ENCODE peak calls at places on chromosome 17, in nine cellular contexts. C is effector CD4-positive, alpha-beta T cell; M is mammary epithelial cell; L is endothelial cell; A is A172; R is HEK293T; H is colonic mucosa; P is activated CD4-positive, alpha-beta T cell treated with anti-CD3 and anti-CD28 coated beads for 24 hours; X is NCI-H460. N is an unnamed sample.

GRCh38 chr17:44552361-44552760 is 4.9 kb upstream of the FZD2 start:
- DNase-seq in R (no peak), L (no peak), P (no peak), C (no peak), M (no peak), H (no peak), X (no peak), A (no peak), N (no peak)

GRCh38 chr17:35799942-35800341 is 4.5 kb upstream of the MMP28 start:
- DNase-seq in P (no peak), R (no peak), X (no peak), C (no peak), H (peak), A (peak), M (peak), L (no peak), N (no peak)

GRCh38 chr17:82424001-82424862 is 5.8 kb upstream of the OGFOD3 start:
- DNase-seq in C (peak), A (peak), P (peak), H (peak), M (peak), R (peak), X (no peak), L (peak), N (peak)

GRCh38 chr17:82441686-82442487 is 8.7 kb downstream of the CYBC1 start:
- DNase-seq in R (no peak), A (no peak), H (no peak), L (no peak), X (no peak), M (no peak), C (no peak), P (no peak), N (no peak)

GRCh38 chr17:66712453-66712852 is 122.5 kb upstream of the CACNG5 start:
- DNase-seq in M (no peak), H (peak), C (no peak), R (no peak), L (no peak), X (no peak), A (no peak), P (no peak), N (no peak)

GRCh38 chr17:16936536-16937310 is 35.2 kb downstream of the TNFRSF13B start:
- DNase-seq in M (no peak), P (no peak), A (no peak), C (no peak), H (no peak), X (no peak), R (no peak), L (no peak), N (no peak)

GRCh38 chr17:1420163-1420562 is 20.1 kb upstream of the YWHAE start:
- DNase-seq in H (no peak), C (no peak), M (no peak), P (no peak), A (no peak), X (no peak), L (no peak), R (no peak), N (no peak)

GRCh38 chr17:78120971-78121800 is 7.4 kb downstream of the TMC6 start:
- DNase-seq in A (no peak), R (no peak), P (no peak), L (no peak), X (no peak), H (no peak), M (no peak), C (no peak), N (peak)

GRCh38 chr17:78121801-78122220 is 6.7 kb downstream of the TMC6 start:
- DNase-seq in L (no peak), M (no peak), X (no peak), R (no peak), A (no peak), P (no peak), C (no peak), H (no peak), N (no peak)

GRCh38 chr17:17313350-17313991 is 10.3 kb downstream of the NT5M start:
- DNase-seq in X (no peak), M (peak), H (peak), L (peak), P (peak), C (peak), R (no peak), A (no peak), N (peak)

GRCh38 chr17:49618112-49618611 is 42.5 kb downstream of the NXPH3 start:
- DNase-seq in R (no peak), M (peak), A (no peak), H (no peak), P (no peak), X (no peak), C (no peak), L (no peak), N (no peak)

GRCh38 chr17:5769936-5770335 is 185.6 kb upstream of the NLRP1 start:
- DNase-seq in L (no peak), X (no peak), M (no peak), H (no peak), C (no peak), R (no peak), P (no peak), A (no peak), N (no peak)

GRCh38 chr17:60087882-60088669 is 9.4 kb upstream of the HEATR6 start:
- DNase-seq in X (no peak), L (no peak), C (no peak), H (peak), A (peak), M (no peak), R (peak), P (no peak), N (no peak)

GRCh38 chr17:61366076-61366714 is 33.4 kb upstream of the TBX2 start:
- DNase-seq in X (no peak), A (no peak), H (no peak), L (no peak), C (no peak), M (no peak), P (no peak), R (no peak), N (no peak)

GRCh38 chr17:64133546-64134215 is 3.7 kb upstream of the ERN1 start:
- DNase-seq in M (peak), R (peak), H (no peak), A (peak), C (no peak), X (peak), P (no peak), L (peak), N (peak)

GRCh38 chr17:64083571-64084085 is 46.3 kb downstream of the ERN1 start:
- DNase-seq in C (no peak), R (no peak), X (no peak), M (no peak), P (no peak), L (no peak), H (peak), A (no peak), N (no peak)

GRCh38 chr17:79340286-79340685 is 265.7 kb downstream of the ENGASE start:
- DNase-seq in X (no peak), C (no peak), M (no peak), P (no peak), A (no peak), L (no peak), H (no peak), R (no peak), N (no peak)

GRCh38 chr17:73710095-73710592 is 65.9 kb upstream of the SDK2 start:
- DNase-seq in H (peak), X (peak), A (peak), L (peak), R (peak), C (peak), P (peak), M (peak), N (peak)

GRCh38 chr17:80559688-80560290 is 15.2 kb downstream of the RPTOR start:
- DNase-seq in A (no peak), L (no peak), R (no peak), X (no peak), C (no peak), P (no peak), M (no peak), H (no peak), N (no peak)

GRCh38 chr17:81239714-81240555 is 817 bp downstream of the NDUFAF8 start:
- DNase-seq in M (peak), A (no peak), R (no peak), C (no peak), X (no peak), P (peak), H (no peak), L (no peak), N (no peak)

GRCh38 chr17:44210342-44211192 is 8.9 kb downstream of the UBTF start:
- DNase-seq in L (peak), A (peak), H (peak), C (peak), X (peak), P (peak), M (peak), R (peak), N (peak)

GRCh38 chr17:32502710-32503109 is 15.9 kb downstream of the CDK5R1 start:
- DNase-seq in L (no peak), H (no peak), P (no peak), M (no peak), X (no peak), R (no peak), A (no peak), C (no peak), N (no peak)

GRCh38 chr17:81396722-81397313 is 1.6 kb downstream of the BAHCC1 start:
- DNase-seq in L (peak), C (peak), H (peak), R (peak), A (no peak), X (no peak), P (no peak), M (peak), N (peak)

GRCh38 chr17:69213059-69213813 is 15.4 kb downstream of the ABCA10 start:
- DNase-seq in L (no peak), H (no peak), X (no peak), M (peak), R (no peak), P (no peak), A (no peak), C (no peak), N (no peak)

GRCh38 chr17:61247438-61247837 is 152.2 kb upstream of the TBX2 start:
- DNase-seq in X (no peak), R (no peak), A (peak), H (no peak), L (no peak), C (no peak), P (no peak), M (peak), N (no peak)

GRCh38 chr17:66449418-66449977 is 147.1 kb downstream of the PRKCA start:
- DNase-seq in R (no peak), H (no peak), L (no peak), A (no peak), M (no peak), C (no peak), P (no peak), X (no peak), N (no peak)

GRCh38 chr17:29927546-29927945 is 2.5 kb downstream of the SSH2 start:
- DNase-seq in X (no peak), H (no peak), P (no peak), L (no peak), A (no peak), R (no peak), M (no peak), C (no peak), N (no peak)

GRCh38 chr17:2928294-2928890 is 132.2 kb downstream of the RAP1GAP2 start:
- DNase-seq in M (no peak), P (no peak), L (no peak), R (no peak), X (no peak), C (no peak), H (no peak), A (no peak), N (no peak)

GRCh38 chr17:12985431-12986285 is 32.2 kb downstream of the ELAC2 start:
- DNase-seq in L (no peak), P (no peak), R (no peak), H (no peak), M (no peak), X (no peak), C (no peak), A (no peak), N (no peak)

GRCh38 chr17:78677303-78678219 is 100.4 kb upstream of the DNAH17 start:
- DNase-seq in C (no peak), H (no peak), M (no peak), X (no peak), P (no peak), R (no peak), L (no peak), A (peak), N (no peak)

N was measured in naive thymus-derived CD4-positive, alpha-beta T cell.